ENCODE peak calls at places on chromosomes 1 and 21, in four cellular contexts. T, D, P and F are unnamed samples.

GRCh38 chr1:243939167-243939848 is 89.3 kb upstream of the AKT3 start:
- DNase-seq in T (peak; percentile 52), D (no peak), P (no peak), F (no peak)

GRCh38 chr1:48003741-48004503 is 6.7 kb upstream of the TRABD2B start:
- DNase-seq in P (no peak), T (no peak), D (no peak), F (no peak)

GRCh38 chr1:206581571-206581981 is 30.7 kb downstream of the EIF2D start:
- DNase-seq in D (no peak), P (no peak), T (no peak), F (no peak)

GRCh38 chr21:36776981-36777617 is 78.2 kb downstream of the SIM2 start:
- DNase-seq in D (no peak), T (no peak), P (no peak), F (no peak)

GRCh38 chr1:151130837-151131586 is 15.4 kb downstream of the SEMA6C start:
- DNase-seq in D (peak; percentile 22), T (peak; percentile 82), P (peak; percentile 93), F (peak; percentile 55)

GRCh38 chr1:192559115-192560006 is 16.2 kb upstream of the RGS1 start:
- DNase-seq in D (no peak), P (no peak), T (peak; percentile 94), F (no peak)

GRCh38 chr1:41358152-41358937 is 2.9 kb upstream of the FOXO6 start:
- DNase-seq in D (no peak), T (no peak), P (peak; percentile 11), F (no peak)

GRCh38 chr1:76238094-76238551 is 163.6 kb downstream of the ST6GALNAC3 start:
- DNase-seq in T (peak; percentile 45), D (no peak), P (no peak), F (no peak)